ENCODE peak calls at places on chromosomes 5 and 9, in nine cellular contexts. One of them, this sample, is unnamed.

GRCh38 chr5:134555889-134556311 is 30.4 kb downstream of the JADE2 start:
- DNase-seq in A172: peak; percentile 98
- DNase-seq in Karpas-422: peak; percentile 60
- DNase-seq in CD8-positive, alpha-beta memory T cell: peak; percentile 79
- DNase-seq in NCI-H82: peak; percentile 56
- DNase-seq in glutamatergic neuron: peak; percentile 67
- DNase-seq in NCI-H1092: peak; percentile 29
- DNase-seq in tibial artery: peak; percentile 87
- DNase-seq in effector memory CD4-positive, alpha-beta T cell: peak; percentile 88
- DNase-seq in this sample: no peak

GRCh38 chr5:17024686-17025180 is 88.6 kb upstream of the MYO10 start:
- DNase-seq in NCI-H1092: no peak
- DNase-seq in A172: peak; percentile 52
- DNase-seq in CD8-positive, alpha-beta memory T cell: no peak
- DNase-seq in NCI-H82: no peak
- DNase-seq in tibial artery: no peak
- DNase-seq in effector memory CD4-positive, alpha-beta T cell: no peak
- DNase-seq in Karpas-422: no peak
- DNase-seq in glutamatergic neuron: no peak
- DNase-seq in this sample: no peak

GRCh38 chr9:93085676-93086075 is 10.3 kb upstream of the CARD19 start:
- DNase-seq in tibial artery: peak; percentile 27
- DNase-seq in CD8-positive, alpha-beta memory T cell: no peak
- DNase-seq in glutamatergic neuron: no peak
- DNase-seq in NCI-H1092: no peak
- DNase-seq in NCI-H82: no peak
- DNase-seq in effector memory CD4-positive, alpha-beta T cell: no peak
- DNase-seq in A172: no peak
- DNase-seq in Karpas-422: no peak
- DNase-seq in this sample: no peak

GRCh38 chr5:131005963-131006684 is 158.9 kb downstream of the HINT1 start:
- DNase-seq in effector memory CD4-positive, alpha-beta T cell: no peak
- DNase-seq in CD8-positive, alpha-beta memory T cell: no peak
- DNase-seq in NCI-H1092: no peak
- DNase-seq in NCI-H82: peak; percentile 0
- DNase-seq in A172: no peak
- DNase-seq in tibial artery: no peak
- DNase-seq in glutamatergic neuron: no peak
- DNase-seq in Karpas-422: peak; percentile 52
- DNase-seq in this sample: no peak

GRCh38 chr9:131262327-131263032 is 13.8 kb downstream of the FAM78A start:
- DNase-seq in Karpas-422: no peak
- DNase-seq in effector memory CD4-positive, alpha-beta T cell: no peak
- DNase-seq in CD8-positive, alpha-beta memory T cell: no peak
- DNase-seq in NCI-H82: no peak
- DNase-seq in glutamatergic neuron: no peak
- DNase-seq in tibial artery: no peak
- DNase-seq in A172: no peak
- DNase-seq in NCI-H1092: no peak
- DNase-seq in this sample: no peak

GRCh38 chr5:126066795-126067321 is 356.4 kb upstream of the GRAMD2B start:
- DNase-seq in effector memory CD4-positive, alpha-beta T cell: no peak
- DNase-seq in NCI-H1092: no peak
- DNase-seq in glutamatergic neuron: no peak
- DNase-seq in A172: no peak
- DNase-seq in tibial artery: no peak
- DNase-seq in Karpas-422: no peak
- DNase-seq in NCI-H82: no peak
- DNase-seq in CD8-positive, alpha-beta memory T cell: no peak
- DNase-seq in this sample: no peak

GRCh38 chr5:35031276-35031675 is 16.5 kb downstream of the AGXT2 start:
- DNase-seq in A172: peak; percentile 69
- DNase-seq in glutamatergic neuron: no peak
- DNase-seq in effector memory CD4-positive, alpha-beta T cell: no peak
- DNase-seq in NCI-H1092: no peak
- DNase-seq in CD8-positive, alpha-beta memory T cell: no peak
- DNase-seq in Karpas-422: no peak
- DNase-seq in tibial artery: no peak
- DNase-seq in NCI-H82: no peak
- DNase-seq in this sample: no peak

GRCh38 chr5:119070578-119070827 is 384 bp upstream of the DMXL1 start:
- DNase-seq in A172: no peak
- DNase-seq in tibial artery: no peak
- DNase-seq in Karpas-422: no peak
- DNase-seq in NCI-H82: peak; percentile 94
- DNase-seq in glutamatergic neuron: peak; percentile 81
- DNase-seq in NCI-H1092: peak; percentile 63
- DNase-seq in CD8-positive, alpha-beta memory T cell: no peak
- DNase-seq in effector memory CD4-positive, alpha-beta T cell: no peak
- DNase-seq in this sample: peak; percentile 56

GRCh38 chr9:133649194-133649593 is 13.0 kb downstream of the DBH start:
- DNase-seq in CD8-positive, alpha-beta memory T cell: no peak
- DNase-seq in NCI-H1092: no peak
- DNase-seq in A172: no peak
- DNase-seq in Karpas-422: no peak
- DNase-seq in effector memory CD4-positive, alpha-beta T cell: no peak
- DNase-seq in tibial artery: no peak
- DNase-seq in NCI-H82: no peak
- DNase-seq in glutamatergic neuron: no peak
- DNase-seq in this sample: no peak

GRCh38 chr5:176761755-176762154 is 48.6 kb upstream of the UNC5A start:
- DNase-seq in A172: no peak
- DNase-seq in Karpas-422: no peak
- DNase-seq in tibial artery: no peak
- DNase-seq in NCI-H1092: no peak
- DNase-seq in glutamatergic neuron: no peak
- DNase-seq in CD8-positive, alpha-beta memory T cell: no peak
- DNase-seq in effector memory CD4-positive, alpha-beta T cell: no peak
- DNase-seq in NCI-H82: no peak
- DNase-seq in this sample: no peak

GRCh38 chr5:1412163-1412562 is 33.1 kb downstream of the SLC6A3 start:
- DNase-seq in glutamatergic neuron: no peak
- DNase-seq in NCI-H1092: no peak
- DNase-seq in A172: no peak
- DNase-seq in tibial artery: no peak
- DNase-seq in NCI-H82: no peak
- DNase-seq in Karpas-422: peak; percentile 56
- DNase-seq in effector memory CD4-positive, alpha-beta T cell: no peak
- DNase-seq in CD8-positive, alpha-beta memory T cell: no peak
- DNase-seq in this sample: no peak

GRCh38 chr9:2289234-2289755 is 274.1 kb downstream of the SMARCA2 start:
- DNase-seq in tibial artery: no peak
- DNase-seq in NCI-H82: no peak
- DNase-seq in A172: no peak
- DNase-seq in NCI-H1092: no peak
- DNase-seq in CD8-positive, alpha-beta memory T cell: no peak
- DNase-seq in effector memory CD4-positive, alpha-beta T cell: no peak
- DNase-seq in Karpas-422: peak; percentile 86
- DNase-seq in glutamatergic neuron: no peak
- DNase-seq in this sample: no peak

This sample was measured in NCI-H510A.